ENCODE peak calls at places on chromosomes 16 and 17, in four cellular contexts. C is fibroblast of lung, E is RWPE1, Y is NCI-H774. J is an unnamed sample.
A peak's percentile ranks its signal among the peaks of the same experiment; 100 is the strongest.

GRCh38 chr16:49959552-49960277 is 65.3 kb upstream of the CNEP1R1 start:
- DNase-seq in C (no peak), E (no peak), Y (no peak), J (no peak)

GRCh38 chr16:55116165-55116894 is 185.7 kb downstream of the IRX5 start:
- DNase-seq in C (peak; percentile 14), E (peak; percentile 18), Y (no peak), J (no peak)

GRCh38 chr17:14373587-14374259 is 72.8 kb downstream of the HS3ST3B1 start:
- DNase-seq in C (no peak), E (no peak), Y (no peak), J (no peak)

GRCh38 chr16:87487361-87487924 is 5.4 kb downstream of the ZCCHC14 start:
- DNase-seq in C (peak; percentile 28), E (peak; percentile 56), Y (peak; percentile 59), J (peak; percentile 71)

GRCh38 chr17:3959295-3959899 is 4.8 kb downstream of the ATP2A3 start:
- DNase-seq in C (peak; percentile 70), E (peak; percentile 51), Y (peak; percentile 69), J (peak; percentile 77)

GRCh38 chr17:70091005-70091568 is 16.1 kb downstream of the KCNJ16 start:
- DNase-seq in C (no peak), E (no peak), Y (no peak), J (no peak)

GRCh38 chr16:77897831-77898540 is 109.6 kb downstream of the VAT1L start:
- DNase-seq in C (no peak), E (no peak), Y (no peak), J (no peak)

GRCh38 chr16:49754495-49755290 is 101.2 kb downstream of the ZNF423 start:
- DNase-seq in C (peak; percentile 69), E (no peak), Y (no peak), J (no peak)

GRCh38 chr17:41687828-41688640 is 651 bp upstream of the EIF1 start:
- DNase-seq in C (no peak), E (peak; percentile 37), Y (peak; percentile 78), J (no peak)

GRCh38 chr17:48471807-48472484 is 41.9 kb upstream of the SKAP1 start:
- DNase-seq in C (no peak), E (no peak), Y (peak; percentile 64), J (no peak)

GRCh38 chr17:39939588-39940419 is 12.3 kb downstream of the LRRC3C start:
- DNase-seq in C (peak; percentile 95), E (no peak), Y (no peak), J (peak; percentile 10)

GRCh38 chr17:9837551-9838471 is 12.1 kb downstream of the GLP2R start:
- DNase-seq in C (peak; percentile 84), E (peak; percentile 58), Y (no peak), J (no peak)

J was measured in DMS153.